ENCODE peak calls at places on chromosomes 12 and 14, in ten cellular contexts. S, P, K, O, U, C, G, N, L and W are unnamed samples. For H3K4me1, the result is how much of the 10 kb centered on the place peaks cover.

GRCh38 chr12:41213648-41214047 is 25.5 kb downstream of the PDZRN4 start:
- DNase-seq in U (no peak), K (no peak), L (no peak), N (no peak), C (no peak), S (no peak), O (no peak), P (no peak), G (no peak), W (no peak)

GRCh38 chr12:91902860-91903683 is 242.6 kb downstream of the BTG1 start:
- DNase-seq in S (no peak), K (no peak), C (no peak), G (no peak), O (no peak), P (no peak), N (no peak), L (no peak), U (no peak), W (no peak)

GRCh38 chr14:95045255-95045701 is 112.1 kb downstream of the DICER1 start:
- DNase-seq in S (no peak), O (peak), L (no peak), N (no peak), U (no peak), P (no peak), C (no peak), K (no peak), G (no peak), W (no peak)

GRCh38 chr12:107523760-107524558 is 161.6 kb upstream of the PWP1 start:
- DNase-seq in S (no peak), P (no peak), C (no peak), L (no peak), N (no peak), G (no peak), U (no peak), K (no peak), O (no peak), W (no peak)

GRCh38 chr12:57522887-57523705 is 472 bp downstream of the MBD6 start:
- DNase-seq in K (peak), C (peak), G (peak), U (peak), P (peak), L (peak), S (peak), N (peak), O (peak), W (peak)

GRCh38 chr14:101537286-101537685 is 24.0 kb upstream of the DIO3 start:
- DNase-seq in P (no peak), G (no peak), U (no peak), N (no peak), S (no peak), K (no peak), C (no peak), L (no peak), O (no peak), W (no peak)

GRCh38 chr14:86357866-86358265 is 827.9 kb downstream of the FLRT2 start:
- DNase-seq in S (no peak), L (no peak), N (no peak), O (no peak), K (no peak), G (no peak), P (no peak), C (no peak), U (no peak), W (no peak)

GRCh38 chr14:68696721-68697495 is 96.0 kb downstream of the ZFP36L1 start:
- DNase-seq in S (no peak), G (no peak), N (no peak), O (peak), K (no peak), C (no peak), U (no peak), P (no peak), L (no peak), W (no peak)

GRCh38 chr12:43761535-43761934 is 2.8 kb downstream of the IRAK4 start:
- DNase-seq in O (no peak), L (no peak), U (no peak), S (no peak), N (no peak), C (no peak), G (no peak), K (no peak), P (no peak), W (no peak)

GRCh38 chr14:55389330-55389729 is 22.3 kb downstream of the ATG14 start:
- DNase-seq in K (peak), N (no peak), C (no peak), P (no peak), S (no peak), U (no peak), O (no peak), L (no peak), G (no peak), W (no peak)

GRCh38 chr14:91019673-91020072 is 40.8 kb downstream of the RPS6KA5 start:
- DNase-seq in L (no peak), N (no peak), K (no peak), P (no peak), C (no peak), G (no peak), U (no peak), S (no peak), O (no peak), W (no peak)

GRCh38 chr14:96079066-96079465 is 39.9 kb downstream of the C14orf132 start:
- DNase-seq in L (no peak), C (no peak), P (no peak), N (no peak), G (no peak), K (no peak), O (peak), S (no peak), U (no peak), W (no peak)

GRCh38 chr12:84463756-84464495 is 448.7 kb downstream of the SLC6A15 start:
- DNase-seq in C (no peak), L (no peak), S (no peak), K (no peak), O (no peak), N (no peak), P (no peak), G (no peak), U (no peak), W (no peak)

GRCh38 chr14:72649603-72650227 is 244.2 kb downstream of the DPF3 start:
- DNase-seq in N (no peak), P (no peak), S (no peak), C (no peak), L (no peak), G (no peak), U (no peak), O (no peak), K (no peak), W (no peak)

GRCh38 chr12:88553941-88554658 is 26.2 kb downstream of the KITLG start:
- DNase-seq in C (no peak), U (no peak), N (no peak), L (no peak), G (peak), O (no peak), S (no peak), P (no peak), K (no peak), W (no peak)

GRCh38 chr12:6205144-6205539 is 4.9 kb downstream of the CD9 start:
- DNase-seq in U (peak), P (no peak), C (no peak), O (peak), K (no peak), S (no peak), G (peak), L (no peak), N (no peak), W (peak)

GRCh38 chr12:34396006-34396860 is 373.9 kb downstream of the ALG10 start:
- DNase-seq in G (no peak), O (peak), S (no peak), K (peak), C (peak), L (peak), U (peak), P (no peak), N (no peak), W (peak)

GRCh38 chr12:116561181-116561821 is 2.1 kb downstream of the MAP1LC3B2 start:
- DNase-seq in S (peak), U (no peak), O (no peak), K (no peak), C (no peak), P (no peak), G (no peak), N (no peak), L (no peak), W (no peak)

GRCh38 chr14:99333214-99333613 is 61.2 kb upstream of the BCL11B start:
- DNase-seq in O (no peak), L (no peak), G (no peak), P (no peak), U (no peak), K (no peak), N (no peak), C (no peak), S (no peak), W (no peak)

GRCh38 chr14:63737582-63738006 is 9.7 kb upstream of the SGPP1 start:
- DNase-seq in U (no peak), K (no peak), C (no peak), L (no peak), S (no peak), P (no peak), N (no peak), O (no peak), G (no peak), W (no peak)

GRCh38 chr14:102819790-102820330 is 42.6 kb downstream of the TRAF3 start:
- DNase-seq in U (no peak), O (no peak), S (no peak), K (no peak), G (no peak), L (no peak), C (no peak), N (no peak), P (no peak), W (no peak)

GRCh38 chr14:102817942-102818940 is 41.0 kb downstream of the TRAF3 start:
- DNase-seq in S (no peak), G (no peak), U (no peak), C (no peak), K (no peak), P (no peak), L (no peak), O (no peak), N (no peak), W (no peak)

GRCh38 chr14:102813691-102814090 is 36.4 kb downstream of the TRAF3 start:
- DNase-seq in P (no peak), U (no peak), S (no peak), L (no peak), O (no peak), G (no peak), N (no peak), K (no peak), C (no peak), W (no peak)

GRCh38 chr14:102819176-102819628 is 42.0 kb downstream of the TRAF3 start:
- DNase-seq in O (no peak), P (peak), G (no peak), N (no peak), L (peak), C (no peak), U (no peak), S (no peak), K (no peak), W (no peak)

DNA sequence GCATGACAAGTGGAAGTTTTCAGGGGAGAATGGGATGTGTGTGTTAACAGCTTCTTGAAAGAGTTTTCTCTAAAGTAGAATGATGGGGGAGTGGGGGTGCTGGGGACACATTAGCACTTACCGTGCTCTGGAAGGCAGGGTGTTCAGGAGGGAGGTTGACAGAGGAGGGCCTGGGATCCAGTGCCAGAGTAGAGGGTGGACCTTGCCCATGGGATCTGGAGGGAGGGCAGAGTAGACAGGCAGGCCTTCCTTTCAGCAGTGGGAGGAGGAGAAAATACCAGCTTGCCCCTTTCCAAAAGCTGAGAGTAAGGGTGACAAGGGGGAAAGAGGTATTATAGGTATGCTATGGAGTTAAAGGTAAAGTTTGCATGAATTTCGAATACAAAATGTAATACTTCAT is 40.1 kb downstream of the TRAF3 start:
- DNase-seq in G (no peak), U (no peak), C (no peak), P (no peak), K (no peak), S (no peak), L (no peak), N (no peak), O (no peak), W (no peak)
- H3K27ac ChIP-seq in G (no peak), U (no peak), C (no peak), P (no peak), K (no peak), S (no peak), L (no peak), N (no peak), O (no peak), W (no peak)

GRCh38 chr14:50524731-50525510 is 7.4 kb downstream of the MAP4K5 start:
- DNase-seq in C (no peak), L (no peak), U (no peak), G (no peak), N (no peak), P (no peak), O (no peak), K (no peak), S (no peak), W (no peak)
- H3K4me1 ChIP-seq in C (under half), L (under half), U (under half), G (under half), N (half or more), P (half or more), O (half or more), K (under half), S (under half), W (under half)

GRCh38 chr14:77253333-77254190 is 17.4 kb downstream of the NGB start:
- DNase-seq in N (no peak), C (no peak), G (no peak), S (no peak), P (no peak), O (no peak), L (no peak), K (peak), U (no peak), W (no peak)

GRCh38 chr14:77249286-77249685 is 21.7 kb downstream of the NGB start:
- DNase-seq in O (no peak), K (peak), G (no peak), U (no peak), P (no peak), C (no peak), N (no peak), L (no peak), S (no peak), W (no peak)

GRCh38 chr14:77251870-77252269 is 19.1 kb downstream of the NGB start:
- DNase-seq in L (no peak), U (no peak), C (no peak), O (no peak), N (no peak), G (no peak), P (no peak), S (no peak), K (peak), W (no peak)

GRCh38 chr14:77248666-77249065 is 22.3 kb downstream of the NGB start:
- DNase-seq in G (no peak), U (no peak), S (no peak), C (no peak), N (no peak), K (peak), P (no peak), L (no peak), O (no peak), W (no peak)

DNA sequence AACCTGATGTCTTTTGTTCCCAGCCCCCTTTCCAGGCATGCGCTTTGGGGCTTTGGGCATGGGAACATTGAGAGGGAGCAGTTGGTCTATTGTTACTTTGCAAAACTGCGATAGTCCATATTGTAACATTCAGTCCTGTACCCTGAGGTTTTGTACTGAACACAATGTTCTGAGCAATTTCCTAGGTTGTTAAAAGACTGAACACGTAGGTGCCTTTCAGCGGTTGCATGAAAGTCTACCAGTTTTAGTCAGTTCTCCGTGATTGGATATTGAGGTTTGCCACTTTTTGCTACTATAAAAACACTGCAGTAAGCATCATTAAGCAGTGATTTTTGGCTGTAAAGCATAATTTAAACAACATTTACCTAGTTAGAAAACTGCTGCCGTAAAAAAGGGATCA is 20.1 kb downstream of the NGB start:
- DNase-seq in L (no peak), O (no peak), G (no peak), P (no peak), K (peak), S (no peak), N (no peak), C (no peak), U (no peak), W (no peak)
- H3K27ac ChIP-seq in L (no peak), O (no peak), G (no peak), P (no peak), K (no peak), S (no peak), N (no peak), C (no peak), U (no peak), W (no peak)

GRCh38 chr12:47755655-47756562 is 2.8 kb downstream of the RAPGEF3 start:
- DNase-seq in U (no peak), K (peak), L (no peak), O (no peak), G (no peak), P (no peak), N (no peak), S (no peak), C (no peak), W (no peak)
- H3K4me1 ChIP-seq in U (half or more), K (under half), L (under half), O (under half), G (under half), P (under half), N (half or more), S (under half), C (under half), W (under half)

DNA sequence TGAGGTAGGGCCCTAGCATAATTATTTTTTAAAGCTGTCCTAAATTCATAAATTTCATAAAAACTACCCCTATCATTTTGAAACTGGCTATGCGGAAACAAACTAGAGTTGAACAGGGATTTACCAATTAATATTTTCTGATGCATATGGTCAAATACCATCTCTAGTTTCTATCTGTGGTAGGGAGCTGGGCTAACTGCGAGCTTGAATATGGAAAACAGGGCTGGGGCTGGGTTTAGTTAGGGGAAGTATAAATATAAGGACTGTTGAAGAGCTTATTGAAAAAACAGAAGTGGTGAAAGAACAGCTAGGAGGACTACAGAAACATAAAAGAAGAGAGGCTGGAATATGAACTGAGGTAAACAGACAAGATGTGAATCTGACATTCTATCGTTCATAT is 91.8 kb downstream of the SLC38A1 start:
- DNase-seq in C (no peak), L (no peak), S (no peak), K (no peak), G (no peak), O (no peak), N (no peak), P (no peak), U (no peak), W (no peak)
- H3K27ac ChIP-seq in C (no peak), L (no peak), S (no peak), K (no peak), G (no peak), O (no peak), N (no peak), P (no peak), U (no peak), W (no peak)